ENCODE peak calls at places on chromosome 7, in nine cellular contexts. S is cardiac muscle cell, O is fibroblast of villous mesenchyme, F is choroid plexus epithelial cell, X is AG04450, K is HFF-Myc, C is fibroblast of mammary gland, G is progenitor cell of endocrine pancreas, N is Calu3. D is an unnamed sample.

GRCh38 chr7:66529889-66530615 is 98.6 kb upstream of the KCTD7 start:
- DNase-seq in S (peak; percentile 20), X (no peak), N (no peak), F (no peak), K (no peak), O (no peak), C (peak; percentile 18), G (no peak), D (no peak)

GRCh38 chr7:50330701-50331100 is 26.2 kb downstream of the IKZF1 start:
- DNase-seq in G (no peak), K (no peak), N (no peak), X (no peak), S (no peak), F (no peak), C (no peak), O (no peak), D (no peak)

GRCh38 chr7:14936530-14936929 is 34.0 kb upstream of the DGKB start:
- DNase-seq in F (peak; percentile 5), N (peak; percentile 67), K (no peak), X (no peak), O (peak; percentile 38), C (peak; percentile 71), S (peak; percentile 27), G (no peak), D (peak; percentile 25)

GRCh38 chr7:27171636-27172387 is 2.3 kb downstream of the HOXA10 start:
- DNase-seq in S (no peak), C (peak; percentile 41), X (no peak), N (no peak), O (peak; percentile 75), G (no peak), K (no peak), F (no peak), D (peak; percentile 22)

GRCh38 chr7:18426564-18427226 is 68.9 kb upstream of the HDAC9 start:
- DNase-seq in S (peak; percentile 48), N (no peak), X (no peak), F (peak; percentile 64), G (no peak), C (peak; percentile 15), K (peak; percentile 47), O (peak; percentile 84), D (no peak)

GRCh38 chr7:69564454-69565417 is 33.5 kb upstream of the AUTS2 start:
- DNase-seq in G (no peak), N (no peak), O (peak; percentile 6), X (no peak), S (peak; percentile 86), C (peak; percentile 81), F (peak; percentile 76), K (peak; percentile 5), D (no peak)

GRCh38 chr7:55527314-55527713 is 45.0 kb downstream of the VOPP1 start:
- DNase-seq in S (no peak), O (no peak), C (no peak), F (no peak), X (no peak), K (no peak), G (no peak), N (no peak), D (no peak)

GRCh38 chr7:137754076-137754851 is 92.5 kb downstream of the DGKI start:
- DNase-seq in S (no peak), F (peak; percentile 8), C (peak; percentile 19), O (no peak), G (no peak), K (no peak), N (no peak), X (no peak), D (no peak)

GRCh38 chr7:157875230-157876179 is 538.7 kb downstream of the DNAJB6 start:
- DNase-seq in X (no peak), G (peak; percentile 42), C (peak; percentile 8), K (no peak), O (no peak), F (peak; percentile 32), N (no peak), S (no peak), D (peak; percentile 72)

GRCh38 chr7:157874208-157874816 is 537.5 kb downstream of the DNAJB6 start:
- DNase-seq in N (no peak), F (no peak), O (no peak), C (no peak), G (no peak), S (no peak), X (no peak), K (no peak), D (no peak)

GRCh38 chr7:157877298-157877840 is 540.6 kb downstream of the DNAJB6 start:
- DNase-seq in F (no peak), G (no peak), N (no peak), K (no peak), C (no peak), S (no peak), X (no peak), O (no peak), D (no peak)

GRCh38 chr7:157874870-157875229 is 538.0 kb downstream of the DNAJB6 start:
- DNase-seq in O (no peak), S (no peak), N (no peak), G (no peak), X (no peak), F (no peak), C (no peak), K (no peak), D (no peak)

DNA sequence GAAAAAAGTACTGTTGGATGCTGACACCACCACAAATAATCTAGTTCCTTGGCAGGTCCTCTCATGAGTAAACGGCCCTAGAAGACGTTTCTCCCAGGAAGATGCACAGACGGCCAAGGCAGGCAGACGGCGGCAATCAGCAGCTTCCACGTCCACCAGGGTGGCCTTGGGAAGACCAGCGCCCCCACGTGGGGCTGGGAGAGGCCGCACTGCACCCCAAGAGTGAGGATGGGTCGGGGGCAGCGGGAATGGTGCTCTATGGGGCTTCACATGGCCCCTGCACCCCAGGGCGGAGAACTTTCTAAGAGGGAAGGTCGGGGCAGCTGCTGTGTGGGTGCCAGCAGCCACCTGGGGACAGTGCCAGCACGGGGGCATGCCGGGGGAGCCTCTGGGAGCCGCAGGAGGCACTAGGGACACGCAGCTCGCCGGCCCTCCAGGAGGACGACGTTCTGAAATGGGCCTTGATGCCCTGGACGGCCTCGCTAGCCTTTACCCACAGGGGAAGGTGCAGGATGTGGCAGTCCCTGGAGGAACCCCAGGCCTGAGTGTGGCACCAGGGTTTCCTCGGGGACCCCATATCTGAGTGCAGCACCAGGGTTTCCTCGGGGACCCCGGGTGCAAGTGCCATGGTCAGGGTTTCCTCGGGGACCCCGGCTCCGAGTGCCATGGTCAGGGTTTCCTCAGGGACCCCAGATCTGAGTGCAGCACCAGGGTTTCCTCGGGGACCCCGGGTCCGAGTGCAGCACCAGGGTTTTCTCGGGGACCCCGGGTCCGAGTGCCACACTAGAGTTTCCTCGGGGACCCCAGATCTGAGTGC is 539.9 kb downstream of the DNAJB6 start:
- DNase-seq in F (no peak), S (no peak), C (no peak), G (no peak), N (no peak), X (no peak), K (no peak), O (no peak), D (no peak)
- TF ChIP-seq CTCF in F (no peak), S (no peak), C (no peak), G (peak; percentile 20), N (no peak), X (no peak), K (no peak), O (no peak), D (no peak)

GRCh38 chr7:140236626-140237025 is 59.8 kb upstream of the KDM7A start:
- DNase-seq in F (no peak), G (no peak), N (no peak), K (no peak), X (no peak), C (no peak), S (no peak), O (no peak), D (no peak)

GRCh38 chr7:140242057-140243031 is 65.6 kb upstream of the KDM7A start:
- DNase-seq in N (no peak), S (no peak), C (no peak), F (no peak), X (no peak), G (no peak), K (no peak), O (no peak), D (no peak)

GRCh38 chr7:140237390-140237789 is 60.6 kb upstream of the KDM7A start:
- DNase-seq in X (no peak), K (no peak), N (no peak), G (no peak), S (no peak), O (no peak), F (no peak), C (no peak), D (no peak)

GRCh38 chr7:140238778-140239652 is 62.2 kb upstream of the KDM7A start:
- DNase-seq in C (no peak), F (no peak), X (no peak), G (no peak), S (no peak), K (no peak), N (peak; percentile 53), O (no peak), D (no peak)

DNA sequence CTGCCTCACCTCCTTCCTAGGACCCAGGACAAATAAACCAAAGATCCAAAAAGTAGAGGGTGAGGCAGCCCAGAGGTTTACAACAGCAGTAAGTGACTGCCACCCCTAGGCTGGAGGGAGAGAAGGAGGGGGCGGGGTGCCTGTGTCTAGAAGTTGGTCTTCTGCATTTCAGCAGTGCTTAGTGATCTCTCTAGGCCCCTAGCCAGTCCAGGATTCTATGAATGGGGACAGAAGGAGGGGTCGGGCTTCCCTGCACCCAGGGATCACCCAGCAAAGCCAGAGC is 62.8 kb upstream of the KDM7A start:
- DNase-seq in O (no peak), S (no peak), N (no peak), G (no peak), C (no peak), K (no peak), F (no peak), X (no peak), D (no peak)
- TF ChIP-seq CTCF in O (no peak), S (no peak), N (no peak), G (no peak), C (no peak), K (no peak), F (no peak), X (no peak), D (no peak)

DNA sequence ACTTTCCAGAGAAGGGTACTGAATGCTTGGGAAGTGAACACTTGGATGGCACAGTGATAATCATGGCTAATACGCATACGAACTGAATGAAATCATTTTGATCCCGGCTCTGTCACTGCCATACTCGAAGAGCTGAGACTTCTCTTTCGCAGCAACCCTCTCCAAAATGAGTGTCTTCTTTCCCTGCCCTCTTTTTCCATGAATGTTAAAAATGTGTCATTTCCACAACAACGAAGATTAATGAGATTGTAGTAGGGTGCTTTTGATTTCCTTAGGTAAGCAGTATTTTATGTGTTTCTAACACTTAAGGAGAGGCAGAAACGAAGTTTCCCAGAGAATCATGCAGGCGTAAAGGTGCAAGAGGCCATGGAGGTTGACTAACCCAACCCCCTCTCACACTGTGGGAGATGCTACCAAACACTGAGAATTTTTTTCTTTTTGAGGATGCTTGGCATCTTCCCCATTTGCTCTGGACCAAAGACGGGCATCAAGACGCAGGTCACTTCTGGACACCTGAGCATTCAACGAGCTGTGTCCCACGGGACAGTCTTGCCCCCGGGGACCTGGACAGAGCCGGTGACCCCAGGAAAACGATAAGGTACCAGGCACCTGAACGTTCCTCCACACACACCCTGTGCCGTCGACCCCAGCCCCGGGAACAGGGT is 823 bp downstream of the COPG2 start:
- DNase-seq in N (no peak), C (peak; percentile 7), G (no peak), X (no peak), S (peak; percentile 10), K (no peak), O (peak; percentile 16), F (no peak), D (no peak)
- TF ChIP-seq CTCF in N (no peak), C (no peak), G (no peak), X (no peak), S (no peak), K (no peak), O (peak; percentile 5), F (no peak), D (no peak)

GRCh38 chr7:73715648-73716317 is 3.7 kb downstream of the STX1A start:
- DNase-seq in O (peak; percentile 94), F (peak; percentile 89), G (no peak), K (peak; percentile 74), X (peak; percentile 82), S (peak; percentile 83), C (peak; percentile 98), N (peak; percentile 87), D (peak; percentile 63)

GRCh38 chr7:73718438-73718881 is 1.0 kb downstream of the STX1A start:
- DNase-seq in X (no peak), C (no peak), S (no peak), N (no peak), K (no peak), F (no peak), O (no peak), G (no peak), D (no peak)

GRCh38 chr7:73717991-73718405 is 1.5 kb downstream of the STX1A start:
- DNase-seq in S (peak; percentile 72), X (no peak), K (peak; percentile 53), G (no peak), O (peak; percentile 85), F (peak; percentile 92), N (peak; percentile 20), C (peak; percentile 92), D (no peak)

GRCh38 chr7:73716318-73716890 is 3.1 kb downstream of the STX1A start:
- DNase-seq in G (no peak), C (peak; percentile 19), F (peak; percentile 36), K (no peak), X (no peak), S (no peak), O (no peak), N (no peak), D (no peak)

DNA sequence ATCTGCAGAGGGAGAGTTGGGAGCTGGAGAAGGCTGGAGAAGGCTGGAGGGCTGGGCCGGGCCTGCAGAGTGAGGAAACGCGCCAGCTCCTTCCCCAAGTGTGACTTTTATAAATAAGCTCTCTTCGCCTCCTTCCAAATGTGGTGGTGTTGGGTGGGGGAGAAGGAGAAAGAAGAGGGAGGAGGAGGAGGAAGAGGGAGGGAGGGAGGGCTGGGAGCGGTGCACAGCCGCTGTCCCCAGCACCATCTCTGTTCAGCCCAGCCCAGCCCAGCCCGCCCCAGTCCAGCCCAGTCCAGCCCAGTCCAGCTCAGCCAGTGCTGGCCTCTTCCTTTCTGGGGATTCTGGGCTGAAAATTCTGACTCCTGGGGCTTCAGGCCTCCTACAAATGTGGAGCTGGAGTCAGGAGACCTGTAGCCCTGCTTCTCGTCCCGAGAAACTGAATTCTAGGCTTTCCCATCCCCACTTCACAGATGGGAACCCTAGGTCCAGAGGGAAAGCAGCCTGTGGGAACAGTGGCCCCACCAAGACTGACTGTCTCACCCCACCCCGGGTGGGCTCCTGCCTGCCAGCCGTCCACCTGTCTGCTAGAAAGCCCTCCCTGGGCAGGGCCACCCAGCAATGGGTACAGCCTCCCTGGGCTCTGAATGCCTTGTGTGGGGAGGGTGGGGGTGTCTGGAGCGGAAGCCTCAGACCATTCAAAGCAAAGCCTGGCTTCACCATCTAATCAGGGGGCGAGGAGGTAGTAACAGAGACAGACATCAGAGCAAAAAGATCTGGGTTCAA is 2.3 kb downstream of the STX1A start:
- DNase-seq in G (no peak), X (no peak), C (peak; percentile 35), S (peak; percentile 23), O (peak; percentile 37), F (peak; percentile 54), N (no peak), K (no peak), D (no peak)
- TF ChIP-seq CTCF in G (no peak), X (no peak), C (no peak), S (no peak), O (no peak), F (no peak), N (no peak), K (no peak), D (no peak)

D was measured in nephron progenitor cell.